ENCODE peak calls at places on chromosomes 4 and X, in seven cellular contexts. V, G, C, Q, P, E and U are unnamed samples.

GRCh38 chr4:123096038-123096437 is 173.6 kb upstream of the NUDT6 start:
- DNase-seq in P (no peak), C (no peak), V (no peak), E (no peak), Q (no peak), G (no peak), U (no peak)

GRCh38 chr4:94595013-94595412 is 143.3 kb downstream of the PDLIM5 start:
- DNase-seq in P (no peak), Q (no peak), C (no peak), V (no peak), E (no peak), G (no peak), U (no peak)

GRCh38 chrX:154546354-154547244 is at the start of gene G6PD:
- DNase-seq in V (no peak), P (peak), E (peak), G (peak), C (peak), Q (no peak), U (no peak)

GRCh38 chr4:25178838-25179261 is 18.6 kb upstream of the SEPSECS start:
- DNase-seq in P (no peak), V (no peak), Q (no peak), G (no peak), E (no peak), C (no peak), U (no peak)

GRCh38 chr4:7009591-7009990 is 33.6 kb upstream of the TADA2B start:
- DNase-seq in C (no peak), G (no peak), V (no peak), P (no peak), Q (no peak), E (no peak), U (no peak)

GRCh38 chrX:104281564-104281963 is 26.8 kb upstream of the ESX1 start:
- DNase-seq in G (no peak), V (no peak), C (no peak), E (no peak), P (no peak), Q (no peak), U (no peak)

GRCh38 chr4:78560296-78560963 is 8.9 kb downstream of the ANXA3 start:
- DNase-seq in G (no peak), P (no peak), V (peak), E (peak), C (no peak), Q (peak), U (no peak)

GRCh38 chr4:164550989-164551712 is 202.8 kb upstream of the SMIM31 start:
- DNase-seq in C (peak), G (no peak), E (no peak), Q (no peak), P (no peak), V (no peak), U (no peak)

GRCh38 chr4:145530662-145531061 is 49.0 kb downstream of the SMAD1 start:
- DNase-seq in E (no peak), C (no peak), P (no peak), Q (no peak), V (no peak), G (no peak), U (no peak)

GRCh38 chr4:63528592-63528991 is 880.7 kb downstream of the TECRL start:
- DNase-seq in E (peak), Q (no peak), P (peak), G (no peak), C (peak), V (no peak), U (no peak)

GRCh38 chr4:16706251-16706650 is 192.2 kb downstream of the LDB2 start:
- DNase-seq in G (no peak), E (no peak), Q (no peak), P (no peak), C (no peak), V (no peak), U (no peak)

GRCh38 chr4:15035152-15035551 is 32.9 kb downstream of the CPEB2 start:
- DNase-seq in E (peak), G (no peak), P (no peak), C (no peak), V (no peak), Q (no peak), U (no peak)

GRCh38 chr4:152281211-152281610 is 254.7 kb downstream of the FBXW7 start:
- DNase-seq in P (no peak), G (no peak), C (no peak), V (no peak), Q (no peak), E (no peak), U (no peak)

GRCh38 chr4:111632752-111633151 is 512.5 kb upstream of the FAM241A start:
- DNase-seq in G (no peak), P (no peak), C (no peak), Q (no peak), V (peak), E (peak), U (no peak)

GRCh38 chrX:143988356-143988755 is 104.5 kb downstream of the UBE2NL start:
- DNase-seq in Q (no peak), G (no peak), E (no peak), P (no peak), V (no peak), C (no peak), U (no peak)

GRCh38 chr4:76300012-76300411 is 6.5 kb upstream of the STBD1 start:
- DNase-seq in Q (no peak), P (no peak), E (no peak), G (no peak), V (no peak), C (no peak), U (no peak)

GRCh38 chr4:86657910-86658309 is 63.8 kb downstream of the PTPN13 start:
- DNase-seq in E (no peak), Q (no peak), G (no peak), P (no peak), V (no peak), C (no peak), U (no peak)

GRCh38 chr4:68272860-68273259 is 27.4 kb upstream of the TMPRSS11B start:
- DNase-seq in V (no peak), E (peak), G (no peak), Q (no peak), P (no peak), C (peak), U (no peak)

GRCh38 chr4:147362868-147363440 is 117.9 kb upstream of the EDNRA start:
- DNase-seq in E (no peak), P (no peak), V (peak), C (no peak), G (peak), Q (no peak), U (peak)

GRCh38 chr4:4260185-4260751 is 12.2 kb upstream of the TMEM128 start:
- DNase-seq in P (peak), E (peak), C (peak), V (peak), G (no peak), Q (peak), U (no peak)

GRCh38 chr4:112523008-112523440 is 7.0 kb upstream of the NEUROG2 start:
- DNase-seq in E (no peak), G (peak), C (peak), P (no peak), Q (no peak), V (no peak), U (peak)

GRCh38 chr4:14749910-14750309 is 252.4 kb upstream of the CPEB2 start:
- DNase-seq in V (peak), G (no peak), Q (no peak), C (peak), E (peak), P (no peak), U (peak)

GRCh38 chrX:130213376-130213775 is 41.6 kb downstream of the RAB33A start:
- DNase-seq in V (no peak), G (no peak), P (no peak), E (no peak), Q (no peak), C (no peak), U (no peak)